ENCODE peak calls at places on chromosomes 12 and 14, in nine cellular contexts. J is NCI-H2171 treated with DMSO at 0.1 percent for 48 hours, T is COR-L47, L is M059J, H is activated T-helper 1 cell treated with Interleukin-2 at 50 U/mL for 16 hours, A is PC-3, F is progenitor cell of endocrine pancreas, Q is NCI-H1694 treated with DMSO at 0.1 percent for 48 hours, Z is skeletal muscle cell. M is an unnamed sample.

GRCh38 chr14:103045387-103045869 is 11.9 kb downstream of the CDC42BPB start:
- DNase-seq in T (no peak), J (no peak), Q (no peak), F (no peak), A (no peak), L (no peak), Z (no peak), H (no peak), M (no peak)

GRCh38 chr14:57816568-57817284 is 49.2 kb downstream of the SLC35F4 start:
- DNase-seq in F (no peak), T (no peak), H (no peak), A (peak; percentile 65), L (peak; percentile 22), Z (no peak), Q (no peak), J (no peak), M (no peak)

GRCh38 chr12:5872745-5873144 is 72.3 kb downstream of the ANO2 start:
- DNase-seq in Z (no peak), Q (no peak), T (no peak), J (peak; percentile 50), L (peak; percentile 30), A (peak; percentile 16), F (no peak), H (no peak), M (no peak)

GRCh38 chr12:21438643-21439042 is 1.2 kb downstream of the PYROXD1 start:
- DNase-seq in Z (no peak), F (no peak), T (no peak), J (no peak), A (peak; percentile 54), Q (no peak), L (no peak), H (no peak), M (no peak)

GRCh38 chr12:132500137-132500855 is 10.3 kb downstream of the FBRSL1 start:
- DNase-seq in Z (no peak), Q (no peak), H (no peak), J (no peak), A (no peak), L (no peak), F (no peak), T (no peak), M (no peak)

GRCh38 chr14:75604979-75605825 is 26.8 kb downstream of the FLVCR2 start:
- DNase-seq in Q (no peak), Z (peak; percentile 22), T (no peak), H (no peak), L (no peak), A (no peak), F (no peak), J (no peak), M (no peak)

GRCh38 chr14:65846469-65846868 is 433.9 kb downstream of the FUT8 start:
- DNase-seq in T (peak; percentile 48), Z (no peak), F (no peak), A (no peak), L (peak; percentile 12), H (no peak), J (peak; percentile 18), Q (peak; percentile 48), M (no peak)

GRCh38 chr14:46999661-47000060 is 348.1 kb upstream of the RPL10L start:
- DNase-seq in Q (no peak), J (no peak), A (no peak), Z (no peak), H (no peak), T (no peak), L (no peak), F (no peak), M (no peak)

GRCh38 chr14:61149896-61150295 is 131.2 kb downstream of the TMEM30B start:
- DNase-seq in Z (no peak), A (no peak), J (no peak), L (no peak), Q (no peak), H (no peak), T (no peak), F (no peak), M (no peak)

GRCh38 chr14:97459180-97459579 is 662.0 kb downstream of the VRK1 start:
- DNase-seq in L (no peak), A (no peak), Q (no peak), J (no peak), H (no peak), F (no peak), T (no peak), Z (no peak), M (no peak)

GRCh38 chr14:22487941-22488340 is 101.1 kb downstream of the DAD1 start:
- DNase-seq in J (no peak), A (no peak), F (no peak), H (no peak), Q (no peak), Z (no peak), T (no peak), L (no peak), M (no peak)

GRCh38 chr12:56628671-56629458 is 1.3 kb downstream of the BAZ2A start:
- DNase-seq in L (peak; percentile 84), F (no peak), A (peak; percentile 30), J (peak; percentile 37), Q (no peak), T (peak; percentile 25), H (peak; percentile 55), Z (peak; percentile 23), M (peak; percentile 82)

GRCh38 chr14:103518416-103519042 is 4.1 kb downstream of the CKB start:
- DNase-seq in J (peak; percentile 40), T (peak; percentile 73), L (peak; percentile 50), Z (no peak), H (no peak), F (peak; percentile 70), Q (peak; percentile 77), A (peak; percentile 71), M (peak; percentile 79)

GRCh38 chr12:6534914-6535696 is 788 bp downstream of the GAPDH start:
- DNase-seq in T (peak; percentile 48), Z (no peak), L (peak; percentile 62), A (peak; percentile 45), F (peak; percentile 65), Q (peak; percentile 64), H (peak; percentile 65), J (peak; percentile 97), M (peak; percentile 95)

GRCh38 chr14:29235991-29236390 is 469.4 kb downstream of the FOXG1 start:
- DNase-seq in F (no peak), Z (no peak), T (no peak), Q (peak; percentile 54), A (no peak), H (no peak), L (peak; percentile 33), J (no peak), M (no peak)

GRCh38 chr12:51371295-51371953 is 19.8 kb downstream of the GALNT6 start:
- DNase-seq in T (no peak), Q (no peak), J (no peak), L (peak; percentile 98), H (no peak), F (peak; percentile 16), A (peak; percentile 98), Z (peak; percentile 92), M (peak; percentile 84)

GRCh38 chr14:89303452-89304435 is 113.3 kb downstream of the FOXN3 start:
- DNase-seq in Z (peak; percentile 71), L (peak; percentile 79), H (no peak), Q (no peak), J (no peak), T (peak; percentile 36), A (peak; percentile 64), F (no peak), M (peak; percentile 83)

GRCh38 chr12:22318122-22318737 is 16.3 kb downstream of the ST8SIA1 start:
- DNase-seq in A (peak; percentile 18), Q (no peak), Z (no peak), L (peak; percentile 41), T (no peak), F (no peak), H (no peak), J (no peak), M (no peak)

GRCh38 chr12:95066091-95066855 is 7.1 kb downstream of the NR2C1 start:
- DNase-seq in A (peak; percentile 87), T (no peak), F (no peak), J (no peak), H (no peak), Z (no peak), L (no peak), Q (no peak), M (no peak)

GRCh38 chr12:126163984-126164383 is 1098.7 kb downstream of the AACS start:
- DNase-seq in L (no peak), J (no peak), F (no peak), Z (no peak), A (no peak), Q (no peak), H (no peak), T (no peak), M (no peak)

GRCh38 chr12:47280543-47281330 is 201.0 kb upstream of the AMIGO2 start:
- DNase-seq in J (no peak), F (no peak), A (no peak), L (peak; percentile 63), Q (no peak), H (no peak), T (no peak), Z (no peak), M (no peak)

GRCh38 chr14:52015411-52016030 is 26.2 kb downstream of the RTRAF start:
- DNase-seq in H (no peak), Q (no peak), L (peak; percentile 32), A (peak; percentile 49), T (peak; percentile 16), Z (no peak), J (peak; percentile 18), F (no peak), M (no peak)

GRCh38 chr14:54570651-54571415 is 3.9 kb downstream of the SAMD4A start:
- DNase-seq in Z (no peak), F (no peak), L (peak; percentile 83), A (peak; percentile 93), T (no peak), Q (no peak), H (no peak), J (no peak), M (no peak)

GRCh38 chr12:27463826-27464554 is 17.5 kb downstream of the SMCO2 start:
- DNase-seq in L (peak; percentile 37), Q (no peak), A (no peak), F (no peak), Z (peak; percentile 37), J (no peak), H (no peak), T (no peak), M (no peak)

GRCh38 chr12:132622437-132623071 is 4.0 kb downstream of the P2RX2 start:
- DNase-seq in F (no peak), T (no peak), A (peak; percentile 49), J (no peak), Q (no peak), L (peak; percentile 72), H (no peak), Z (peak; percentile 66), M (peak; percentile 69)

GRCh38 chr12:6476496-6476895 is 6.0 kb upstream of the VAMP1 start:
- DNase-seq in J (no peak), L (peak; percentile 92), Z (no peak), A (no peak), H (no peak), F (no peak), T (no peak), Q (no peak), M (no peak)

GRCh38 chr12:111367661-111368221 is 1.2 kb downstream of the PHETA1 start:
- DNase-seq in H (no peak), T (no peak), Q (no peak), F (no peak), L (no peak), Z (no peak), J (no peak), A (peak; percentile 9), M (no peak)

GRCh38 chr14:59306775-59307174 is 118.3 kb downstream of the DAAM1 start:
- DNase-seq in Z (peak; percentile 61), Q (no peak), F (no peak), A (peak; percentile 99), L (peak; percentile 84), J (no peak), T (no peak), H (no peak), M (no peak)

GRCh38 chr12:99984271-99985128 is at the start of gene ANKS1B:
- DNase-seq in H (no peak), A (peak; percentile 49), J (peak; percentile 86), Q (peak; percentile 28), T (peak; percentile 91), L (peak; percentile 60), F (peak; percentile 59), Z (no peak), M (peak; percentile 79)

GRCh38 chr12:107352347-107353081 is 259.2 kb upstream of the CRY1 start:
- DNase-seq in J (no peak), Z (no peak), L (no peak), T (no peak), Q (no peak), A (no peak), F (no peak), H (no peak), M (no peak)

GRCh38 chr12:41407240-41407799 is 219.2 kb downstream of the PDZRN4 start:
- DNase-seq in A (no peak), F (no peak), J (peak; percentile 23), Q (no peak), Z (no peak), T (peak; percentile 11), L (peak; percentile 13), H (no peak), M (no peak)

M was measured in coronary artery.